ENCODE peak calls at places on chromosomes 2 and 18, in seven cellular contexts. One of them, this sample, is unnamed.

GRCh38 chr18:79507546-79508480 is 112.1 kb downstream of the NFATC1 start:
- DNase-seq in left ventricle myocardium inferior: peak; percentile 86
- DNase-seq in suprapubic skin: peak; percentile 87
- DNase-seq in body of pancreas: peak; percentile 58
- DNase-seq in SK-N-SH: no peak
- DNase-seq in fibroblast of lung: peak; percentile 53
- DNase-seq in breast epithelium: peak; percentile 59
- DNase-seq in this sample: no peak

GRCh38 chr2:8059794-8060193 is 622.1 kb upstream of the ID2 start:
- DNase-seq in SK-N-SH: no peak
- DNase-seq in suprapubic skin: no peak
- DNase-seq in body of pancreas: no peak
- DNase-seq in breast epithelium: no peak
- DNase-seq in left ventricle myocardium inferior: no peak
- DNase-seq in fibroblast of lung: no peak
- DNase-seq in this sample: no peak

GRCh38 chr2:59182249-59182648 is 941.1 kb upstream of the FANCL start:
- DNase-seq in breast epithelium: no peak
- DNase-seq in body of pancreas: peak; percentile 3
- DNase-seq in fibroblast of lung: peak; percentile 3
- DNase-seq in left ventricle myocardium inferior: no peak
- DNase-seq in suprapubic skin: no peak
- DNase-seq in SK-N-SH: peak; percentile 52
- DNase-seq in this sample: no peak

GRCh38 chr18:61643884-61644647 is 248.7 kb downstream of the RNF152 start:
- DNase-seq in breast epithelium: no peak
- DNase-seq in fibroblast of lung: no peak
- DNase-seq in left ventricle myocardium inferior: no peak
- DNase-seq in SK-N-SH: no peak
- DNase-seq in body of pancreas: no peak
- DNase-seq in suprapubic skin: no peak
- DNase-seq in this sample: no peak

GRCh38 chr2:46072146-46072820 is 224.9 kb upstream of the EPAS1 start:
- DNase-seq in fibroblast of lung: peak; percentile 74
- DNase-seq in suprapubic skin: no peak
- DNase-seq in body of pancreas: no peak
- DNase-seq in left ventricle myocardium inferior: no peak
- DNase-seq in SK-N-SH: no peak
- DNase-seq in breast epithelium: no peak
- DNase-seq in this sample: no peak

GRCh38 chr2:63875143-63875542 is 33.4 kb downstream of the UGP2 start:
- DNase-seq in SK-N-SH: no peak
- DNase-seq in suprapubic skin: no peak
- DNase-seq in left ventricle myocardium inferior: no peak
- DNase-seq in fibroblast of lung: peak; percentile 47
- DNase-seq in breast epithelium: no peak
- DNase-seq in body of pancreas: no peak
- DNase-seq in this sample: no peak

GRCh38 chr2:118858485-118859156 is 11.2 kb upstream of the EN1 start:
- DNase-seq in suprapubic skin: no peak
- DNase-seq in body of pancreas: no peak
- DNase-seq in fibroblast of lung: no peak
- DNase-seq in breast epithelium: no peak
- DNase-seq in left ventricle myocardium inferior: no peak
- DNase-seq in SK-N-SH: no peak
- DNase-seq in this sample: no peak

GRCh38 chr2:69848186-69848790 is 18.8 kb downstream of the GMCL1 start:
- DNase-seq in body of pancreas: no peak
- DNase-seq in fibroblast of lung: no peak
- DNase-seq in SK-N-SH: no peak
- DNase-seq in breast epithelium: no peak
- DNase-seq in suprapubic skin: no peak
- DNase-seq in left ventricle myocardium inferior: no peak
- DNase-seq in this sample: no peak

GRCh38 chr18:11669948-11670275 is 19.2 kb upstream of the GNAL start:
- DNase-seq in left ventricle myocardium inferior: no peak
- DNase-seq in suprapubic skin: no peak
- DNase-seq in body of pancreas: no peak
- DNase-seq in SK-N-SH: no peak
- DNase-seq in breast epithelium: no peak
- DNase-seq in fibroblast of lung: no peak
- DNase-seq in this sample: no peak

GRCh38 chr2:196963961-196964360 is 37.5 kb upstream of the PGAP1 start:
- DNase-seq in fibroblast of lung: no peak
- DNase-seq in body of pancreas: peak; percentile 97
- DNase-seq in left ventricle myocardium inferior: no peak
- DNase-seq in breast epithelium: no peak
- DNase-seq in SK-N-SH: no peak
- DNase-seq in suprapubic skin: no peak
- DNase-seq in this sample: no peak

GRCh38 chr2:196966078-196966477 is 39.6 kb upstream of the PGAP1 start:
- DNase-seq in body of pancreas: no peak
- DNase-seq in breast epithelium: no peak
- DNase-seq in fibroblast of lung: no peak
- DNase-seq in left ventricle myocardium inferior: no peak
- DNase-seq in SK-N-SH: no peak
- DNase-seq in suprapubic skin: no peak
- DNase-seq in this sample: no peak

GRCh38 chr2:196970089-196970488 is 43.6 kb upstream of the PGAP1 start:
- DNase-seq in fibroblast of lung: no peak
- DNase-seq in SK-N-SH: no peak
- DNase-seq in suprapubic skin: no peak
- DNase-seq in body of pancreas: no peak
- DNase-seq in breast epithelium: no peak
- DNase-seq in left ventricle myocardium inferior: no peak
- DNase-seq in this sample: no peak

GRCh38 chr2:196967775-196968174 is 41.3 kb upstream of the PGAP1 start:
- DNase-seq in breast epithelium: no peak
- DNase-seq in left ventricle myocardium inferior: no peak
- DNase-seq in body of pancreas: no peak
- DNase-seq in fibroblast of lung: no peak
- DNase-seq in suprapubic skin: no peak
- DNase-seq in SK-N-SH: no peak
- DNase-seq in this sample: no peak

DNA sequence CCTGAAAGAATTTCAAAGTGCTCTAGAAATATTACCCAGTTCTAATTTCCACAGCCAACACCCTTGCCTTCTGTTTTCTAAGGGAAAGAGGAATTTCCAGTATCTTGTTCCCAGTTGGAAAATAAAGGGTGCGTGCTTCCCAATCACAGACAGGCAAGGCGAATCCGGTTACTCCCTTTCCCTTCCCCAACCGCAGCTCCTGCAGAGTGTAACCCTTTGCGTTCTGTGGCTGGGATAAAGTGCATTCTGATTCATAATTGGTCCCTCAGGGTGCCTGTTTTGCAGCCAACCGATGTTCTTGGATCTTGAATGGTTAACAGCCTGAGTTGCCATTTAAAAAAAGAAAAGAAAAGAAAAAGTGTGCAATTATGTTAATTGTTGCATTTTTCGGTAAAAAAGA is 40.6 kb upstream of the PGAP1 start:
- DNase-seq in suprapubic skin: no peak
- DNase-seq in breast epithelium: no peak
- DNase-seq in SK-N-SH: no peak
- DNase-seq in left ventricle myocardium inferior: no peak
- DNase-seq in body of pancreas: no peak
- DNase-seq in fibroblast of lung: peak; percentile 73
- DNase-seq in this sample: no peak
- H3K4me3 ChIP-seq in suprapubic skin: peak overlapping the region; percentile 34
- H3K4me3 ChIP-seq in breast epithelium: peak overlapping the region; percentile 26
- H3K4me3 ChIP-seq in SK-N-SH: no peak overlapping the region
- H3K4me3 ChIP-seq in left ventricle myocardium inferior: peak overlapping the region; percentile 44
- H3K4me3 ChIP-seq in body of pancreas: no peak overlapping the region
- H3K4me3 ChIP-seq in fibroblast of lung: peak overlapping the region; percentile 42
- H3K4me3 ChIP-seq in this sample: no peak overlapping the region

GRCh38 chr2:199868431-199869226 is 17.6 kb upstream of the FTCDNL1 start:
- DNase-seq in fibroblast of lung: no peak
- DNase-seq in left ventricle myocardium inferior: no peak
- DNase-seq in SK-N-SH: no peak
- DNase-seq in body of pancreas: no peak
- DNase-seq in breast epithelium: no peak
- DNase-seq in suprapubic skin: no peak
- DNase-seq in this sample: no peak
- H3K4me3 ChIP-seq in fibroblast of lung: no peak overlapping the region
- H3K4me3 ChIP-seq in left ventricle myocardium inferior: no peak overlapping the region
- H3K4me3 ChIP-seq in SK-N-SH: no peak overlapping the region
- H3K4me3 ChIP-seq in body of pancreas: no peak overlapping the region
- H3K4me3 ChIP-seq in breast epithelium: no peak overlapping the region
- H3K4me3 ChIP-seq in suprapubic skin: no peak overlapping the region
- H3K4me3 ChIP-seq in this sample: no peak overlapping the region

GRCh38 chr2:176133366-176133765 is 3.9 kb downstream of the HOXD8 start:
- DNase-seq in SK-N-SH: no peak
- DNase-seq in left ventricle myocardium inferior: no peak
- DNase-seq in suprapubic skin: no peak
- DNase-seq in breast epithelium: no peak
- DNase-seq in fibroblast of lung: no peak
- DNase-seq in body of pancreas: no peak
- DNase-seq in this sample: no peak

GRCh38 chr2:176134045-176134444 is 4.5 kb downstream of the HOXD8 start:
- DNase-seq in fibroblast of lung: no peak
- DNase-seq in SK-N-SH: no peak
- DNase-seq in suprapubic skin: no peak
- DNase-seq in breast epithelium: no peak
- DNase-seq in body of pancreas: no peak
- DNase-seq in left ventricle myocardium inferior: no peak
- DNase-seq in this sample: no peak

GRCh38 chr2:176136375-176137248 is 7.1 kb downstream of the HOXD8 start:
- DNase-seq in body of pancreas: no peak
- DNase-seq in breast epithelium: peak; percentile 47
- DNase-seq in left ventricle myocardium inferior: no peak
- DNase-seq in suprapubic skin: peak; percentile 81
- DNase-seq in SK-N-SH: peak; percentile 75
- DNase-seq in fibroblast of lung: no peak
- DNase-seq in this sample: no peak

GRCh38 chr2:176137249-176137573 is 7.7 kb downstream of the HOXD8 start:
- DNase-seq in fibroblast of lung: no peak
- DNase-seq in suprapubic skin: no peak
- DNase-seq in breast epithelium: no peak
- DNase-seq in body of pancreas: no peak
- DNase-seq in left ventricle myocardium inferior: no peak
- DNase-seq in SK-N-SH: no peak
- DNase-seq in this sample: no peak

GRCh38 chr2:176134978-176135575 is 5.6 kb downstream of the HOXD8 start:
- DNase-seq in left ventricle myocardium inferior: no peak
- DNase-seq in SK-N-SH: no peak
- DNase-seq in fibroblast of lung: no peak
- DNase-seq in breast epithelium: no peak
- DNase-seq in suprapubic skin: no peak
- DNase-seq in body of pancreas: no peak
- DNase-seq in this sample: no peak
- H3K4me3 ChIP-seq in left ventricle myocardium inferior: no peak overlapping the region
- H3K4me3 ChIP-seq in SK-N-SH: peak overlapping the region; percentile 83
- H3K4me3 ChIP-seq in fibroblast of lung: no peak overlapping the region
- H3K4me3 ChIP-seq in breast epithelium: no peak overlapping the region
- H3K4me3 ChIP-seq in suprapubic skin: peak overlapping the region; percentile 61
- H3K4me3 ChIP-seq in body of pancreas: no peak overlapping the region
- H3K4me3 ChIP-seq in this sample: no peak overlapping the region

DNA sequence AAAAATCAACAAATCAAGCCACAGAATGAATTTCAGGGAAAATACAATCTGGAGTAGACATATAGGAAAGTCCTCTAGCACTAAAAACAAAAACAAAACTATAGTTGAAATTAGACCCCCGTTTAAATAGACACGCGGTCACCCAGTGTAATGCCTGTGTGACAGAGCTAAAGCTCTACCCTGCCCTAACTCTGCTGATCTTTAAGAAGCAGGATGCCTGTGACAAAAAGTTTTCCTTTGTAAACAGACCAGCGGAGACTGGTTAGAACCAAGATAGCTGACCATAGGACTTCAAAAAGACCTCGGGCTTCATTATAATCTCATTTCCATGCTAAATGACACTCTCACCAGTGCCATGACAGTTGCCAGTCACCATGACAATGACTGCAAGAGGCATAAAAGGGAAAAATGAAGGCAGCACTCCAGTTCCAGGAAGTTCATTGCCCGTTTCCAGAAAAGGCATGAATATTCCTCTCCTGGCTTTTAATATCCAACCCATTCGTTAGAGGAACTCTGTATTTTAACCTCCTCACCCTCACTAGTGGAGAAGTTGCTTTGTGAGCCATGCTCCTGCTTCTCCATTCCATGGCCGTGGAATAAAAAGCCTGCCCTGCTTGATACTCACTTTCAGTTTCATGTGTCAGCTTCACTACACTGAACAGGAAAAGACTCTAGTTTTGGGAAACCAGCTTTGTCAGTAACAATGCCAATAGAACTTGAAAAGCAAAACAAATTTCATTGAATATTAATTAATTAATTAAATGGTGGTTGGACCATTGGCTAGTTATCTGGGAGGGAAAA is 157.1 kb upstream of the COPS8 start:
- DNase-seq in suprapubic skin: no peak
- DNase-seq in fibroblast of lung: no peak
- DNase-seq in left ventricle myocardium inferior: no peak
- DNase-seq in body of pancreas: peak; percentile 23
- DNase-seq in SK-N-SH: no peak
- DNase-seq in breast epithelium: no peak
- DNase-seq in this sample: no peak
- H3K4me3 ChIP-seq in suprapubic skin: peak overlapping the region; percentile 32
- H3K4me3 ChIP-seq in fibroblast of lung: peak overlapping the region; percentile 38
- H3K4me3 ChIP-seq in left ventricle myocardium inferior: peak overlapping the region; percentile 58
- H3K4me3 ChIP-seq in body of pancreas: no peak overlapping the region
- H3K4me3 ChIP-seq in SK-N-SH: no peak overlapping the region
- H3K4me3 ChIP-seq in breast epithelium: peak overlapping the region; percentile 21
- H3K4me3 ChIP-seq in this sample: no peak overlapping the region

DNA sequence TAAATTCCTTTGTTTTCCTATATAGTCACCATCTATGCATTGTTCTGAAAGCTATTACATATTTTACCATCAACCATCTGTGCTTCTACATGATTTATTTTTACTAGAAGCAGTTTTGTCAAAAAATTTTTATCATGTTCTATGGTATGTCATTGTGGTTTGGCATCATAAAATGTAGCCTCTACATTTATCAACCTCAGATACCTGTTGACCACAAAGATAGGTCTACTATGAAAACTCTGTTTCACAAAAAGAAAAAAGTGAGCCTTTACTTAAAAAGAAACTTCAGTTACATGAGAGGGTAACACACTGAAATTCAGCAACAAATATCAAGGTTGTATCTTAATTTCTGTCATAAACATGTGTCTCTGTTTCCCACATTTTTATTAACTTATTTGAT is 3.7 kb downstream of the BCL2 start:
- DNase-seq in SK-N-SH: no peak
- DNase-seq in suprapubic skin: no peak
- DNase-seq in fibroblast of lung: peak; percentile 30
- DNase-seq in breast epithelium: no peak
- DNase-seq in left ventricle myocardium inferior: no peak
- DNase-seq in body of pancreas: no peak
- DNase-seq in this sample: no peak
- H3K4me3 ChIP-seq in SK-N-SH: no peak overlapping the region
- H3K4me3 ChIP-seq in suprapubic skin: no peak overlapping the region
- H3K4me3 ChIP-seq in fibroblast of lung: no peak overlapping the region
- H3K4me3 ChIP-seq in breast epithelium: no peak overlapping the region
- H3K4me3 ChIP-seq in left ventricle myocardium inferior: no peak overlapping the region
- H3K4me3 ChIP-seq in body of pancreas: no peak overlapping the region
- H3K4me3 ChIP-seq in this sample: no peak overlapping the region

DNA sequence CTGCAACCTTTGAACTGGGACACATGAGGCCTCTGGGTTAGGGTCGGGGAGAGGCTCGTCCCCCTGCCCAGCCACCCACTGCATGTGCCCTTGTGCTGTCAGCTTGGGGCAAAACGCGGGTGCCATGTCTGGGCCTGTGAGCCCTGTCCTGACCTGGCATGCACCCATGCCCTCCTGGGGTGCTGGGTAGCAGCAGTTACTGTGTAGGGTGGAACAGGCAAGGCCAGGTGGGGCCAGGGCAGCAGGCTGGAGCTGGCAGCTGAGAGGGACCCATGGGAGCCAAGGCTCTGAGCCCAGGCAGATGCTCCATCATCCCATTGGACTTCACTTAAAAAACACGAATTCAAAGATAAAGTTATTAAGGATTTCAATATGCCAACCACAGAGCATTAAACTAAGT is 133.8 kb upstream of the REV1 start:
- DNase-seq in body of pancreas: no peak
- DNase-seq in fibroblast of lung: no peak
- DNase-seq in suprapubic skin: no peak
- DNase-seq in breast epithelium: no peak
- DNase-seq in SK-N-SH: no peak
- DNase-seq in left ventricle myocardium inferior: no peak
- DNase-seq in this sample: no peak
- H3K4me3 ChIP-seq in body of pancreas: no peak overlapping the region
- H3K4me3 ChIP-seq in fibroblast of lung: no peak overlapping the region
- H3K4me3 ChIP-seq in suprapubic skin: no peak overlapping the region
- H3K4me3 ChIP-seq in breast epithelium: no peak overlapping the region
- H3K4me3 ChIP-seq in SK-N-SH: no peak overlapping the region
- H3K4me3 ChIP-seq in left ventricle myocardium inferior: no peak overlapping the region
- H3K4me3 ChIP-seq in this sample: no peak overlapping the region

This sample was measured in LNCaP clone FGC.